ENCODE peak calls at places on chromosome 7, in nine cellular contexts. I is A549, X is fibroblast of lung, A is mammary epithelial cell, W is H9, Y is transverse colon, J is SK-N-SH, L is cardiac muscle cell, N is stomach. Z is an unnamed sample. For H3K9me3, the result is how much of the 10 kb centered on the place peaks cover.

GRCh38 chr7:23927709-23928108 is 217.7 kb downstream of the STK31 start:
- DNase-seq in I (no peak), X (no peak), A (no peak), W (no peak), Y (no peak), J (no peak), L (no peak), N (no peak), Z (no peak)

GRCh38 chr7:131274986-131275385 is 52.7 kb upstream of the MKLN1 start:
- DNase-seq in I (no peak), X (no peak), A (no peak), W (no peak), Y (no peak), J (no peak), L (no peak), N (no peak), Z (no peak)

GRCh38 chr7:18167815-18168214 is 140.2 kb upstream of the PRPS1L1 start:
- DNase-seq in I (no peak), X (no peak), A (no peak), W (no peak), Y (no peak), J (no peak), L (peak), N (no peak), Z (no peak)

GRCh38 chr7:41385996-41386395 is 316.9 kb downstream of the INHBA start:
- DNase-seq in I (no peak), X (peak), A (peak), W (peak), Y (no peak), J (no peak), L (no peak), N (no peak), Z (no peak)

GRCh38 chr7:151174246-151175046 is 7.0 kb upstream of the GBX1 start:
- DNase-seq in I (no peak), X (no peak), A (no peak), W (peak), Y (no peak), J (no peak), L (peak), N (peak), Z (no peak)

GRCh38 chr7:133481676-133482075 is 228.8 kb downstream of the EXOC4 start:
- DNase-seq in I (peak), X (peak), A (peak), W (no peak), Y (no peak), J (no peak), L (peak), N (no peak), Z (peak)

GRCh38 chr7:143514995-143515735 is 37.5 kb downstream of the TAS2R41 start:
- DNase-seq in I (no peak), X (no peak), A (no peak), W (no peak), Y (no peak), J (no peak), L (no peak), N (no peak), Z (no peak)

GRCh38 chr7:85554294-85554877 is 367.5 kb upstream of the SEMA3D start:
- DNase-seq in I (peak), X (peak), A (peak), W (no peak), Y (no peak), J (peak), L (peak), N (no peak), Z (peak)

GRCh38 chr7:50310361-50310760 is 5.8 kb downstream of the IKZF1 start:
- DNase-seq in I (no peak), X (no peak), A (no peak), W (no peak), Y (no peak), J (no peak), L (no peak), N (no peak), Z (no peak)

GRCh38 chr7:137820156-137820555 is 26.6 kb downstream of the DGKI start:
- DNase-seq in I (no peak), X (peak), A (no peak), W (no peak), Y (no peak), J (no peak), L (no peak), N (no peak), Z (no peak)

GRCh38 chr7:125316451-125316850 is 386.8 kb upstream of the POT1 start:
- DNase-seq in I (peak), X (peak), A (peak), W (peak), Y (no peak), J (peak), L (peak), N (no peak), Z (no peak)

GRCh38 chr7:155565596-155565995 is 19.2 kb upstream of the CNPY1 start:
- DNase-seq in I (no peak), X (no peak), A (no peak), W (no peak), Y (no peak), J (no peak), L (no peak), N (no peak), Z (no peak)

GRCh38 chr7:33179519-33179918 is 50.2 kb downstream of the BBS9 start:
- DNase-seq in I (no peak), X (no peak), A (no peak), W (no peak), Y (no peak), J (no peak), L (no peak), N (no peak), Z (no peak)

GRCh38 chr7:116240021-116240659 is 29.8 kb downstream of the TES start:
- DNase-seq in I (no peak), X (no peak), A (no peak), W (no peak), Y (no peak), J (no peak), L (no peak), N (no peak), Z (no peak)

GRCh38 chr7:55180821-55181542 is 162.2 kb downstream of the EGFR start:
- DNase-seq in I (no peak), X (no peak), A (no peak), W (no peak), Y (peak), J (no peak), L (no peak), N (peak), Z (no peak)

GRCh38 chr7:27535795-27536194 is 126.9 kb downstream of the HIBADH start:
- DNase-seq in I (no peak), X (no peak), A (no peak), W (no peak), Y (no peak), J (no peak), L (no peak), N (no peak), Z (no peak)
- H3K9me3 ChIP-seq in I (under half), X (under half), A (under half), W (under half), Y (under half), J (under half), L (under half), N (under half), Z (under half)

GRCh38 chr7:732094-732541 is 5.0 kb upstream of the PRKAR1B start:
- DNase-seq in I (peak), X (peak), A (no peak), W (peak), Y (peak), J (peak), L (no peak), N (peak), Z (no peak)
- TF ChIP-seq CTCF in I (no peak), X (peak), A (no peak), W (peak), Y (no peak), J (no peak), L (no peak), N (peak), Z (no peak)

GRCh38 chr7:100864263-100864845 is 2.8 kb upstream of the TRIP6 start:
- DNase-seq in I (no peak), X (no peak), A (no peak), W (no peak), Y (no peak), J (no peak), L (no peak), N (no peak), Z (no peak)

GRCh38 chr7:100867040-100867795 is at the start of gene TRIP6:
- DNase-seq in I (peak), X (peak), A (peak), W (peak), Y (peak), J (peak), L (peak), N (peak), Z (peak)

GRCh38 chr7:100865372-100865911 is 1.7 kb upstream of the TRIP6 start:
- DNase-seq in I (no peak), X (peak), A (peak), W (peak), Y (no peak), J (peak), L (no peak), N (no peak), Z (no peak)

GRCh38 chr7:100866721-100867039 is 507 bp upstream of the TRIP6 start:
- DNase-seq in I (no peak), X (no peak), A (no peak), W (no peak), Y (no peak), J (peak), L (no peak), N (no peak), Z (no peak)

DNA sequence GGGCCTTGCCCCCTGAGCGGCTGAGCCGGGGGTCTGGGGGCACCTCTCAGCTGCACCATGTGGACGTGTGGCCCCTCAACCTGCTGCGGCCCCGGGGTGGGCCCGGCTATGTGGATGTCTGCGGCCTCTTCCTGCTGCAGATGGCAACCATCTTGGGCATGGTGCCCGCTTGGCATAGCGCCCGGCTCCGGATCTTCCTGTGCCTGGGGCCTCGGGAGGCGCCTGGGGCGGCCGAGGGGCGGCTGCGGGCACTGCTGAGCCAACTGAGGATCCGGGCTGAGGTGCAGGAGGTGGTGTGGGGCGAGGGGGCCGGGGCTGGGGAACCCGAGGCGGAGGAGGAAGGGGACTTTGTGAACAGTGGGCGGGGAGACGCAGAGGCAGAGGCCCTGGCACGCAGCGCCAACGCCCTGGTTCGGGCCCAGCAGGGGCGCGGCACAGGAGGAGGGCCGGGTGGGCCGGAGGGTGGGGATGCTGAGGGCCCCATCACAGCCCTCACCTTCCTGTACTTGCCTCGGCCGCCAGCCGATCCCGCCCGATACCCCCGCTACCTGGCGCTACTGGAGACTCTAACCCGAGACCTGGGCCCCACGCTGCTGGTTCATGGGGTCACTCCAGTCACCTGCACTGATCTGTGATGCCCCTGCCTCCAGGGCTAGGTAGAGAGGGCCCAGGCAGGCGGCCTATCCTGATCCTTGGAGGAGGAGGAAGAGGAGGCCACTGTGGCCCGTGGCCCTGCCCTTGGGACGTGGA is 1.0 kb upstream of the TRIP6 start:
- DNase-seq in I (no peak), X (peak), A (peak), W (no peak), Y (peak), J (peak), L (no peak), N (peak), Z (no peak)
- H3K27ac ChIP-seq in I (peak), X (peak), A (peak), W (no peak), Y (peak), J (peak), L (no peak), N (peak), Z (peak)

DNA sequence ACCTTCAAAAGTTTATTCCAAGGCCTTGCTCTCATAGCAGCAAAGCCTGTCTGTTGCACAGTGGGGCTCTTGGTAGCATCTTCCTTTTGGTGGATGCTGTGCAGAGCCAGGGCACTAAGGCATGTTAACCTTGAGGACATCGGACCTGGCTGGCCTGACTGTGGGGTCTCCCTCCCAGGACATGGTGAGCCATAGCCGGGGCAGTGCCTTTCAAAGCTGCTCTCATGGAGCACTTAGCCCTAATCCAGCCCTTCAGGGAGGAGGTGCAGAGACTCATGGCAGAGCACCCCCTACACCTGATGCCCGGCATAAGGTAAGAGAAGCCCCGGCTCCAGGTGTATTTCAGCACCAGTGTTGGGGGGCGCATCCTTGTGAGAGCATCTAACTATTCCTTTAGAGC is 941.4 kb upstream of the ZNF722 start:
- DNase-seq in I (no peak), X (no peak), A (no peak), W (no peak), Y (no peak), J (no peak), L (no peak), N (no peak), Z (no peak)
- H3K9me3 ChIP-seq in I (under half), X (under half), A (under half), W (half or more), Y (under half), J (under half), L (under half), N (half or more), Z (half or more)

DNA sequence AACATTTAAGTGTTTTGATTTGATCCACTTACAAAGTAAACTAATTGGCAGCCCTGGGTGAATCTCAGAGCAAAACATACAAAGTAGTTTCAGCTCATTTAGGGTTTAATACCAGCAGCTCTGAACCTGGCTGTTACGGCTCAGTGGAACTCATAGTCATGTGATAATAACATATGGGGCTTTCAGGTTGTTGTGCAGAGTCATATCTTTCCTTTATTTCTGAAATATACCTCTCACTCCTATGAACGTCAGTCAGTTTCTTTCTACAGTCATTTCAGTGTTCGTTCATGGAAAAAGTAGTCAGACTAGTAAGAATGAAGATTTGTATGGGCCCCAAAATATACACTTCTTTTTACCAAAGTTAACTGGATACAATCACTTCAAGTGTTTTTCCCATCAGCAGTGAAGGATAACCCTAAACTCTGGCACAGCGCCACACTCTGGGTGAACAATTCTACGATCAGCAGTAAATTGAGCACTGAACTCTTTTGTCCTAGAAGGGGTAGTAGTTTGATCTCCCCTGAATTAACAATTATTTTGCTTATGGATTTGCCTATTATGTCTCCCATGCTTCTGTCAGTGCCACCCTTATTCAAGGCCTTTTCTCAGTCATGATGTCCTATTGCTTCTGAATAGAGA is 218.6 kb downstream of the THSD7A start:
- DNase-seq in I (no peak), X (no peak), A (no peak), W (no peak), Y (no peak), J (no peak), L (no peak), N (no peak), Z (no peak)
- TF ChIP-seq CTCF in I (no peak), X (no peak), A (no peak), W (peak), Y (no peak), J (no peak), L (no peak), N (no peak), Z (no peak)

DNA sequence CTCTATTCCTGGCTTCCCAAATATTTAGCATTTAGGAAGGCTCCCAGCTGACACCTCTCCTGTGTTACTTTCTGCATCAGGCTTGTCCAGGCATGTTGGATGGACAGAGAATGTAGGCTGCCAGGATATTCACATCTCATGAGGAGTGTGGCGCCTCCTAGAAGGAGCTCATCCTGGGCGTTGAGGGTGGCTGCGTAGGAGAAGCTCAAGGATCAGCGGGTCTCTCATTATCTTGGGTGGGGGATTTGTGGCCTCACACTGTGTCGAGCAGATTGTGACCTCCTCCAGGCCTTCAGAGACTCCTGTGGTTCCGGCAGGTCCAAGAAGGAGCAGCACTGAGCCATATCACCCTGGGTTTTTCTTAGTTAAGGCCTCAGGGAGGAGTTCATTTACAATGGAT is 8.6 kb upstream of the COBL start:
- DNase-seq in I (no peak), X (no peak), A (peak), W (peak), Y (no peak), J (no peak), L (no peak), N (no peak), Z (no peak)
- H3K27ac ChIP-seq in I (peak), X (no peak), A (no peak), W (no peak), Y (no peak), J (no peak), L (no peak), N (no peak), Z (no peak)

Z was measured in AG04450.